ENCODE peak calls at places on chromosomes 2 and 18, in five cellular contexts. N is spleen, X is tibial artery, A is BE2C, M is MM.1S. C is an unnamed sample.

GRCh38 chr2:219684721-219685689 is 57.6 kb downstream of the SLC4A3 start:
- DNase-seq in N (peak; percentile 84), X (peak; percentile 92), A (peak; percentile 62), M (peak; percentile 65), C (peak; percentile 11)

GRCh38 chr18:76252880-76253279 is 242.2 kb downstream of the ZNF516 start:
- DNase-seq in N (no peak), X (no peak), A (no peak), M (peak; percentile 36), C (no peak)

GRCh38 chr2:173432049-173432754 is 77.5 kb downstream of the CDCA7 start:
- DNase-seq in N (no peak), X (no peak), A (no peak), M (no peak), C (no peak)

GRCh38 chr2:196389670-196390069 is 218.3 kb upstream of the STK17B start:
- DNase-seq in N (no peak), X (no peak), A (no peak), M (no peak), C (no peak)

GRCh38 chr2:144310484-144310883 is 209.4 kb downstream of the ZEB2 start:
- DNase-seq in N (no peak), X (no peak), A (no peak), M (no peak), C (no peak)

GRCh38 chr18:55243852-55244251 is 284.6 kb upstream of the CCDC68 start:
- DNase-seq in N (no peak), X (peak; percentile 59), A (peak; percentile 12), M (no peak), C (no peak)

GRCh38 chr2:36456227-36456788 is 100.7 kb downstream of the CRIM1 start:
- DNase-seq in N (peak; percentile 80), X (peak; percentile 86), A (no peak), M (no peak), C (no peak)

GRCh38 chr2:213980883-213981282 is 430.0 kb upstream of the VWC2L start:
- DNase-seq in N (no peak), X (no peak), A (no peak), M (no peak), C (no peak)

GRCh38 chr2:85540131-85540587 is 1.2 kb downstream of the MAT2A start:
- DNase-seq in N (no peak), X (no peak), A (no peak), M (no peak), C (no peak)

GRCh38 chr2:172196768-172197322 is 94.1 kb upstream of the DLX2 start:
- DNase-seq in N (peak; percentile 79), X (no peak), A (no peak), M (peak; percentile 37), C (peak; percentile 18)

GRCh38 chr2:233404227-233404626 is 49.9 kb downstream of the DGKD start:
- DNase-seq in N (peak; percentile 79), X (peak; percentile 44), A (peak; percentile 50), M (peak; percentile 57), C (peak; percentile 68)

GRCh38 chr2:120509213-120509815 is 163.4 kb downstream of the INHBB start:
- DNase-seq in N (peak; percentile 71), X (no peak), A (no peak), M (no peak), C (no peak)

GRCh38 chr2:204544961-204545860 is at the start of gene PARD3B:
- DNase-seq in N (peak; percentile 83), X (peak; percentile 75), A (peak; percentile 61), M (peak; percentile 82), C (no peak)

GRCh38 chr2:27323592-27324285 is 842 bp upstream of the MPV17 start:
- DNase-seq in N (no peak), X (no peak), A (no peak), M (peak; percentile 30), C (no peak)

GRCh38 chr18:4125939-4126250 is 329.2 kb downstream of the DLGAP1 start:
- DNase-seq in N (no peak), X (no peak), A (no peak), M (no peak), C (no peak)

GRCh38 chr2:97716695-97717617 is 3.6 kb downstream of the ZAP70 start:
- DNase-seq in N (peak; percentile 67), X (peak; percentile 57), A (no peak), M (no peak), C (no peak)

GRCh38 chr2:237876951-237877491 is 17.6 kb downstream of the RAMP1 start:
- DNase-seq in N (no peak), X (peak; percentile 65), A (no peak), M (no peak), C (no peak)

GRCh38 chr2:168658706-168659105 is 143.7 kb upstream of the NOSTRIN start:
- DNase-seq in N (no peak), X (no peak), A (peak; percentile 52), M (no peak), C (no peak)

GRCh38 chr2:138030459-138030858 is 66.2 kb downstream of the HNMT start:
- DNase-seq in N (no peak), X (no peak), A (no peak), M (no peak), C (no peak)

GRCh38 chr2:39696838-39697237 is 31.1 kb downstream of the TMEM178A start:
- DNase-seq in N (no peak), X (no peak), A (no peak), M (no peak), C (no peak)

GRCh38 chr2:17309741-17310339 is 208.4 kb downstream of the RAD51AP2 start:
- DNase-seq in N (no peak), X (no peak), A (peak; percentile 55), M (peak; percentile 79), C (no peak)
- TF ChIP-seq CTCF in N (peak; percentile 29), X (peak; percentile 17), A (peak; percentile 87), M (peak; percentile 84), C (no peak)

DNA sequence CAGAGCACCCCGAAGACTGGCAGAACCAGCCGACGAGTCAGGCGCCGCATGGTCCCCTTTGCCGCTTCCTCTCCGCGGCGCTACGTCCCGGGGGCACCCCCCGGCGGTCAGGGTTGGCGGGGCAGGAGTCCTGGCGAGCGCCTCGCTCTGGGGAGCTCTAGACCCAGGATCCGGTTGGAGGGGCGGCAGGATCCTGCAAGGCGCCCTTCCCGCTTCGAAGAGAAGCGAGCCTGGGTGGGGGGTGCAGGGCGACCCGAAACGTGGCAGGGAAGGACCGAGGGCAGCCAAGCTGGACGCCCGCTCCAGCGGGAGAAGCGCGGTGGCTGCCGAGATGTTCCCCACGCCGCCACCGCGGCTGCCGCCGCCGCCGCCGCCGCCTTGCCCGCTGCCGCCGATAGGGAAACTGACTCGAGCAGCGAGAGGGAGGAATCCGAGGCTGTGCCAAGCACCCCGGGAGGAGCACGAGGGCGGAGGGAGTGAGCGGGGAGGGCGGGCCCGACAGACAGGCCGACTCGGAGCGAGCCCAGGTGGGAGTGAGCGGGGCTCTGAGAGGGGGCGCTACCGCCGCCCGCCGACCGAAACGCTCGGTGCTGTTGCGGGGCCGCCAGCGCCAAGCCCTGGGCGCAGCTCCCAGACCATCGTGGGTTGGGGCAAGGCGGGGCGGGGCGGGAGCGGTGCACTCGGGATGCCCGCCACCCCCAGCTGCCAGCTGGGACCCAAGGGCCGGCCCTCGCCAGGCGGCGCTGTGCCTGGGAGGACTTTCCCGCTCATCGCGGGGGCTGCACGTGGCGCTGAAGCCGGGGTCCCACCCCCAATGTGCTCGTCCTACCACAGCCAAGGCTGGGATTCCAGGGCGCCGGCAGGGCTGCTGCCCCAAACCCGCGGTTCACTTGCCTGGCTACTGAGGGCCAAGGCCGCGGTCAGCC is at the start of gene GALNT14:
- DNase-seq in N (peak; percentile 94), X (peak; percentile 68), A (peak; percentile 88), M (peak; percentile 81), C (no peak)
- H3K27me3 ChIP-seq in N (peaks cover 20% of the 10 kb centered on the region), X (no peaks in the 10 kb centered on the region), A (peaks cover 3% of the 10 kb centered on the region), M (no peaks in the 10 kb centered on the region), C (peaks cover 63% of the 10 kb centered on the region)

DNA sequence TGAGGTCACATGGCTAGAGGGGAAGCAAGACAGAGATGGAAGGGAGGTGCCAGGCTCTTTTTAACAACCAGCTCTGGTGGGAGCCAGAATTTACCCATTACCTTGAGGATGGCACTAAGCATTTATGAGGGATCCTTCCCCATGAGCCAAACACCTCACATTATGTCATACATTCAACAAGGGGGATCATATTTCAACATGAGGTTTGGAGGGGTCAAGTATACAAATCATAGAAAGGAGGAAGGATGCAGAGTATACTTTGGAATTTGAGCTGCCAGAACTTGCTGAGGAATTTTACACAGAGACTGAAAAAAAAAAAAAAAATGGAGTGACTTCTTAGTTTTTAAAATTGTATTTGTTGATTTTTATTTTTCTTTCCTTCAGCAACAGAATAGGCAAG is 891.4 kb downstream of the CCDC85A start:
- DNase-seq in N (no peak), X (no peak), A (no peak), M (no peak), C (no peak)
- H3K9me3 ChIP-seq in N (no peaks in the 10 kb centered on the region), X (no peaks in the 10 kb centered on the region), A (no peaks in the 10 kb centered on the region), M (no peaks in the 10 kb centered on the region), C (no peaks in the 10 kb centered on the region)

DNA sequence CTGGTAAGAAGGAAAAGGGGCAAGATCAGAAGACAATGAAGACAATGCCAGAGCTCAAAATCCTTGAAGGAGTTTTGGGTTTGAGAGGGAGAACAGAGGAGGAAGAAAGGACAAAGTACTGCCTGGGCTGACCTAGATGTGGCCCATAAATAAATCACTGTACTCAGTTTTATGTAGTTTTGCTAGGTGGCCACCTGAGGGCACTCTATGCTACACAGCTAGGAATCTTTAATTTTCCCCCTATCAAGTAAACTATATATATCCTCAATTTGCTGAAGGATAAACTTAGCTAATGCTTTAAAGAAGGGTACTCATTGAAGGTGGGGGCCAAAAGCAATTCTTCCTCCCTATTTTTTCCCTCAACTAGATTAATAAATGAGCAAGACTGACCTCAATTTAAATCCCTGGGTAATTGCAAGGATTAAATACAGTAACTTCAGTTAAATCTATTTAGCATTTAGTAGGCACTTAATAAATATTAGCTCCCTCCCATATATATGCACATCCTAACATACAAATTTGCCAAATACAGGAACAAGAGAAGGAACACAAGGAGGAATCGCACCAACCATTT is 540.3 kb downstream of the NRXN1 start:
- DNase-seq in N (no peak), X (no peak), A (peak; percentile 7), M (peak; percentile 27), C (no peak)
- TF ChIP-seq CTCF in N (no peak), X (peak; percentile 42), A (peak; percentile 56), M (peak; percentile 69), C (peak; percentile 23)

DNA sequence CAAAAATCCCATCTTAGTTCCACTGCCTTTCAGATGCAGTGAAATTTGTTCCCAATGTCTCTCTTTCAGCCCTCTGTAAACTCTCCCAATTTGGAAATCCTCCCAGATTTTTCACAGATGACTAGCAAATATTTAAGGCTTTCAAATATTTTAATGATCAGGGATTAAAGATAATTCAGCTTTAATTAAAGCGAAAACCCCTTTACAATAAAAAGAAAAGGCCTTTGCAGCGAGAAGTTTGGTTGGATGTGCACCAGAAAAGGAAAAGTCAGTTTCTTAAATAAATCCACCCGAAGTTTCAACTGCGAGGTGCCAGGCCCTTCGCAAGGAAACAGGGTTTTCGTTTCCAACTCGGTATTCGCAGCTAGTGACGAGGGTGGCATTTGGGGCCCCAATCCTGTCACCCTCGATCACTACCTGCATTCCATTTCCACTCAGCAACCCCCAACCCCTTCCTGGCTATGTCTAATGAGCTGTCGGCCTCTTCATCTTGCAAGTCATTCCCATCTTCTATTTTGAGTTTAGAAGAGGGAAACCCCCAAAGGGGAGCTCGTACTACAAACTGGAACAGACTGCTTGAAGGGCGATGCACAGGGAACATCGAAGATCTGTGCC is 1.5 kb downstream of the RAX start:
- DNase-seq in N (peak; percentile 31), X (no peak), A (no peak), M (no peak), C (no peak)
- H3K27me3 ChIP-seq in N (peaks cover 92% of the 10 kb centered on the region), X (peaks cover 4% of the 10 kb centered on the region), A (peaks cover 89% of the 10 kb centered on the region), M (peaks cover 41% of the 10 kb centered on the region), C (peaks cover 93% of the 10 kb centered on the region)

C was measured in CD4-positive, alpha-beta T cell.